ENCODE peak calls at places on chromosomes 3 and 15, in five cellular contexts. E is Peyer's patch, R is kidney, L is mucosa of descending colon, T is cardiac muscle cell. U is an unnamed sample.

GRCh38 chr3:37221407-37221806 is 47.0 kb upstream of the LRRFIP2 start:
- DNase-seq in E (no peak), R (no peak), L (no peak), T (peak; percentile 54), U (no peak)

GRCh38 chr15:57432141-57432701 is 55.9 kb downstream of the CGNL1 start:
- DNase-seq in E (no peak), R (no peak), L (no peak), T (peak; percentile 61), U (no peak)

GRCh38 chr3:107458871-107459270 is 63.9 kb upstream of the BBX start:
- DNase-seq in E (no peak), R (no peak), L (no peak), T (peak; percentile 60), U (no peak)

GRCh38 chr3:52831500-52832301 is 1.2 kb upstream of the ITIH4 start:
- DNase-seq in E (peak; percentile 18), R (no peak), L (peak; percentile 38), T (peak; percentile 74), U (peak; percentile 49)

GRCh38 chr3:38646630-38647029 is 2.9 kb downstream of the SCN5A start:
- DNase-seq in E (no peak), R (no peak), L (no peak), T (peak; percentile 54), U (no peak)

GRCh38 chr3:42667096-42667522 is 13.6 kb downstream of the ZBTB47 start:
- DNase-seq in E (no peak), R (no peak), L (no peak), T (no peak), U (no peak)

GRCh38 chr3:193805448-193805847 is 212.4 kb downstream of the OPA1 start:
- DNase-seq in E (no peak), R (peak; percentile 95), L (no peak), T (peak; percentile 95), U (no peak)

GRCh38 chr3:4302747-4303146 is 422 bp upstream of the SETMAR start:
- DNase-seq in E (no peak), R (peak; percentile 46), L (no peak), T (no peak), U (no peak)

GRCh38 chr15:88218557-88219214 is 37.9 kb downstream of the NTRK3 start:
- DNase-seq in E (no peak), R (no peak), L (no peak), T (no peak), U (no peak)

GRCh38 chr3:30292192-30292893 is 314.1 kb upstream of the TGFBR2 start:
- DNase-seq in E (no peak), R (no peak), L (no peak), T (peak; percentile 84), U (no peak)

GRCh38 chr3:107392549-107393165 is 15.4 kb downstream of the CCDC54 start:
- DNase-seq in E (no peak), R (no peak), L (no peak), T (peak; percentile 46), U (no peak)

GRCh38 chr3:52373676-52374075 is 57.6 kb downstream of the DNAH1 start:
- DNase-seq in E (no peak), R (no peak), L (no peak), T (no peak), U (no peak)

GRCh38 chr3:64125561-64125960 is 99.7 kb downstream of the PRICKLE2 start:
- DNase-seq in E (no peak), R (no peak), L (no peak), T (no peak), U (no peak)

GRCh38 chr15:66096711-66097058 is 156.9 kb downstream of the MEGF11 start:
- DNase-seq in E (no peak), R (no peak), L (no peak), T (no peak), U (no peak)

GRCh38 chr15:75067123-75067854 is 43.9 kb downstream of the PPCDC start:
- DNase-seq in E (peak; percentile 29), R (no peak), L (no peak), T (peak; percentile 63), U (no peak)

GRCh38 chr3:134644731-134645514 is 5.9 kb downstream of the KY start:
- DNase-seq in E (no peak), R (no peak), L (no peak), T (no peak), U (no peak)

GRCh38 chr3:124140751-124141150 is 148.8 kb upstream of the ROPN1 start:
- DNase-seq in E (no peak), R (no peak), L (no peak), T (no peak), U (no peak)

GRCh38 chr15:91534235-91534634 is 319.3 kb upstream of the SLCO3A1 start:
- DNase-seq in E (no peak), R (no peak), L (no peak), T (no peak), U (no peak)

GRCh38 chr3:8512234-8512633 is 10.6 kb downstream of the LMCD1 start:
- DNase-seq in E (no peak), R (no peak), L (no peak), T (no peak), U (no peak)

GRCh38 chr3:43210049-43211027 is 76.0 kb upstream of the SNRK start:
- DNase-seq in E (no peak), R (no peak), L (no peak), T (no peak), U (no peak)

GRCh38 chr3:71269896-71270295 is 313.6 kb downstream of the FOXP1 start:
- DNase-seq in E (no peak), R (no peak), L (no peak), T (no peak), U (no peak)

GRCh38 chr3:171699611-171700010 is 110.7 kb downstream of the PLD1 start:
- DNase-seq in E (no peak), R (no peak), L (no peak), T (peak; percentile 47), U (no peak)

GRCh38 chr3:167958141-167958540 is 137.6 kb downstream of the GOLIM4 start:
- DNase-seq in E (no peak), R (no peak), L (no peak), T (no peak), U (no peak)

GRCh38 chr15:69160976-69161877 is 792 bp downstream of the GLCE start:
- DNase-seq in E (peak; percentile 20), R (peak; percentile 80), L (peak; percentile 69), T (peak; percentile 44), U (no peak)

GRCh38 chr3:150599611-150600297 is 3.4 kb upstream of the SELENOT start:
- DNase-seq in E (no peak), R (no peak), L (no peak), T (peak; percentile 24), U (no peak)

GRCh38 chr3:142990706-142991105 is 10.7 kb upstream of the U2SURP start:
- DNase-seq in E (no peak), R (no peak), L (no peak), T (no peak), U (no peak)

GRCh38 chr15:48360841-48361240 is 29.6 kb downstream of the DUT start:
- DNase-seq in E (no peak), R (no peak), L (no peak), T (peak; percentile 19), U (no peak)

GRCh38 chr3:125266976-125267375 is 54.4 kb upstream of the SLC12A8 start:
- DNase-seq in E (no peak), R (no peak), L (no peak), T (peak; percentile 14), U (no peak)

GRCh38 chr3:121431717-121432517 is 113.9 kb downstream of the POLQ start:
- DNase-seq in E (peak; percentile 40), R (no peak), L (no peak), T (peak; percentile 65), U (no peak)

GRCh38 chr3:76859596-76859995 is 180.3 kb upstream of the ROBO2 start:
- DNase-seq in E (no peak), R (no peak), L (no peak), T (no peak), U (no peak)

GRCh38 chr3:63768415-63768814 is 50.7 kb upstream of the C3orf49 start:
- DNase-seq in E (no peak), R (no peak), L (no peak), T (no peak), U (no peak)

DNA sequence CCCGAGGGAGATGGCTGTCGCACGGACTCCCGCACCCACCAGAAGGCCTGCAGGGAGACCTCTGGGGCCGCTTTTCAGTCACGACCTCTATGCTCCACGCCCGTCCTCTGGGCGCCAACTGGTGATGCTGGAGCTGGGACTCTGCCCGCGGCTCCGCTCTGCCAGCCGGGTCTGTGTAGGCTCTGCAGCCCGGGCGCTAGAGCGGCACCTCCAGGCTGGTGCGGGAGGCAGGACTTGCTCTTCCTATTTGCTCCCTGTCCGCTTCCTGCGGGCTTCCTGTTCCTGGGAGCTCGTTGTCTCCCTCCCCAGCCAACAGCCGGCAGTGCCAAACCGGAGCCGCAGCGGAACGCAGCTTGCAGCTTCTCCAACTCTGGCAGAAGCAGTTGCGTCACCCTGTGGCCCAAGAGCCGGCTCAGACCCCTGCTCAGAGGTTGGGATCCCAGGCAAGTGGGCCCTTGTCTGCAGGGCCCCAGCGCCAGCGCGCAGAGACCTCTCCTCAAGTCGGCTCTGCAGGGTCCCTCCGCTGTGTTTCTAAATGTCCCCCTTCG is 285.9 kb downstream of the XXYLT1 start:
- DNase-seq in E (no peak), R (peak; percentile 91), L (peak; percentile 86), T (peak; percentile 91), U (peak; percentile 74)
- TF ChIP-seq CTCF in E (peak; percentile 27), R (peak; percentile 24), L (peak; percentile 27), T (peak; percentile 56), U (no peak)

GRCh38 chr15:98740295-98740694 is 92.0 kb downstream of the IGF1R start:
- DNase-seq in E (no peak), R (no peak), L (no peak), T (no peak), U (no peak)
- H3K4me1 ChIP-seq in E (peaks cover 7% of the 10 kb centered on the region), R (peaks cover 25% of the 10 kb centered on the region), L (peaks cover 18% of the 10 kb centered on the region), T (peaks cover 9% of the 10 kb centered on the region), U (peaks cover 9% of the 10 kb centered on the region)

DNA sequence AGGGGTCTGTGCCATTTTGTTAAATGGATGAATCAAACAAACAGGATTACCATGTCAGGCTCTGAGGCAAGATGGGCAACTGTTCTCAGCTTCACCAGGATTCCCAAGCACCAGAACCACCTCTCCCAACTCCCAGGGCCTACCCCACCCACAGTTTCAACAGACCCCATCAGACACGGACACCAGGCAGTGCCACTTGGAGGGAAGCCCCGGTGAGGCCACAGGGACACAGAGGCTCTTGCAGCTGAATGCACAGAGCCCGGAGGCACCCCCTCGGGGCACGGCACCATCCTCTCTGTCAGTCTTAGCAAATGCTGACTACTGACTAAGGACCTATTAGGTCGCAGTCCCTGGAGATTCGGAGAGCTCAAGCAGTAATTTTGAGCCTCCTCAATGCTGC is 80.0 kb downstream of the VGLL4 start:
- DNase-seq in E (no peak), R (peak; percentile 55), L (no peak), T (no peak), U (no peak)
- H3K36me3 ChIP-seq in E (no peaks in the 10 kb centered on the region), R (peaks cover 24% of the 10 kb centered on the region), L (no peaks in the 10 kb centered on the region), T (peaks cover 21% of the 10 kb centered on the region), U (peaks cover 45% of the 10 kb centered on the region)

DNA sequence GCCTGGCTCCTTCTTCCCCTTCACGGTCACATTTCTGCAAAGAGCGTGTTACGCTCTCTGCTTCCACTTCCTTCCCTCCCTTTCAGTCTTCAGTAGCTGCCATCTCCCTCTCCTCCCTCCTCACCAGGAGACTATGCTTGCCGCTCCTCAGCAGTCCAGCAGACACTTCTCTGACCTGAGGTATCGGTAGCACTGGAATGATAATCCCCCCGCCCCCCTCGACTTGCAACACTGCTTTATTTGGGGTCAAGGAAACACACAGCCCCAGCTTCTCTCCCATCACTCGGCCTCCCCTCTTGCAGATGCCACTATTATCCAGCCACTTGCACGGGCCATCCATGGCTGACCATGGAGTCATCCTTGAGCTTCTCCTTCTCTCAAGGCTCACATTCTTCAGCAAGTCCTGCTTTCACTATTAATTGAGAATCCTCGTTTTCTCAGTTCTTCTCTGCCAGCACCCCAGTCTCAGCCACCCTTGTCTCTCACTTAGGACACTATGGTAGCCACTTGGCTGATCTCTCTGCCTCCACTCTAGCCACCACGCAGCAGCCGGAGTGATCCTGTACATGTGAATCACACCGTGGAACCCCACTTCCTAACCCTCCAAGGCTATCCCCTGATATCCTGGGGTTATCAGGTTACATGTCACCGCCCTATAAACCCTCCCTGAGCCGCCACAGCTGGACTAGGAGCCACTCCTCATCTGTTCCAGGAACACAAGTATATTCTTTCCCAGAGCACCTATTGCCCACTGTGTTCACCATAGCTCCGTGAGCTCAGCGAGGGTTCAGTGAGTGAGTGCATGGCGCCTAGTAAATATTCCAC is 960 bp upstream of the PARP14 start:
- DNase-seq in E (peak; percentile 46), R (peak; percentile 54), L (peak; percentile 55), T (peak; percentile 25), U (no peak)
- TF ChIP-seq CTCF in E (no peak), R (no peak), L (no peak), T (no peak), U (no peak)